ENCODE peak calls at places on chromosome 7, in six cellular contexts. D is NCI-H1417; U is left cardiac atrium; X is cerebellar cortex; C is activated naive CD8-positive, alpha-beta T cell treated with anti-CD3 and anti-CD28 coated beads, Interleukin-2, amount 50 U/mL, for 24 hours; R is BJ. Z is an unnamed sample.

GRCh38 chr7:121516791-121517305 is 120.7 kb upstream of the FAM3C start:
- DNase-seq in D (no peak), U (no peak), X (no peak), C (no peak), R (no peak), Z (no peak)

GRCh38 chr7:143305423-143306070 is 10.4 kb upstream of the CLCN1 start:
- DNase-seq in D (no peak), U (peak), X (peak), C (peak), R (no peak), Z (peak)

GRCh38 chr7:151552352-151553028 is 32.8 kb upstream of the RHEB start:
- DNase-seq in D (peak), U (no peak), X (no peak), C (no peak), R (no peak), Z (no peak)

GRCh38 chr7:28005848-28006233 is 174.8 kb downstream of the JAZF1 start:
- DNase-seq in D (no peak), U (no peak), X (no peak), C (no peak), R (no peak), Z (no peak)

GRCh38 chr7:138204285-138204988 is 128.2 kb downstream of the AKR1D1 start:
- DNase-seq in D (no peak), U (no peak), X (peak), C (no peak), R (no peak), Z (no peak)

GRCh38 chr7:25187932-25188331 is 40.4 kb downstream of the NPVF start:
- DNase-seq in D (no peak), U (no peak), X (no peak), C (no peak), R (no peak), Z (no peak)

GRCh38 chr7:26648429-26649015 is 215.9 kb downstream of the SKAP2 start:
- DNase-seq in D (no peak), U (no peak), X (no peak), C (no peak), R (peak), Z (no peak)

GRCh38 chr7:69180662-69181061 is 417.6 kb upstream of the AUTS2 start:
- DNase-seq in D (no peak), U (no peak), X (no peak), C (no peak), R (no peak), Z (no peak)

GRCh38 chr7:149205690-149206381 is 10.5 kb downstream of the ZNF282 start:
- DNase-seq in D (no peak), U (no peak), X (no peak), C (no peak), R (no peak), Z (no peak)

GRCh38 chr7:71867626-71868025 is 544.5 kb downstream of the CALN1 start:
- DNase-seq in D (no peak), U (no peak), X (no peak), C (no peak), R (no peak), Z (no peak)

GRCh38 chr7:149558149-149558861 is 60.7 kb upstream of the ZNF746 start:
- DNase-seq in D (no peak), U (no peak), X (no peak), C (no peak), R (peak), Z (no peak)

GRCh38 chr7:144391823-144392255 is 11.7 kb downstream of the NOBOX start:
- DNase-seq in D (peak), U (no peak), X (peak), C (no peak), R (no peak), Z (peak)

GRCh38 chr7:154202002-154202401 is 149.8 kb downstream of the DPP6 start:
- DNase-seq in D (no peak), U (no peak), X (no peak), C (no peak), R (no peak), Z (no peak)

GRCh38 chr7:2520131-2520807 is 695 bp downstream of the LFNG start:
- DNase-seq in D (peak), U (no peak), X (no peak), C (peak), R (no peak), Z (no peak)

GRCh38 chr7:105353752-105354328 is 34.9 kb downstream of the SRPK2 start:
- DNase-seq in D (no peak), U (peak), X (no peak), C (no peak), R (no peak), Z (no peak)

Z was measured in NCI-H460.